ENCODE peak calls at places on chromosomes 6 and 20, in eight cellular contexts. E, H, K, O, A, P, S and F are unnamed samples.

GRCh38 chr6:33761922-33762629 is 15.4 kb upstream of the IP6K3 start:
- DNase-seq in E (no peak), H (no peak), K (peak), O (no peak), A (no peak), P (no peak), S (peak), F (peak)

GRCh38 chr20:48845721-48846306 is 18.0 kb upstream of the PREX1 start:
- DNase-seq in E (no peak), H (no peak), K (no peak), O (peak), A (no peak), P (peak), S (peak), F (peak)

GRCh38 chr6:75563032-75563431 is 38.6 kb upstream of the SENP6 start:
- DNase-seq in E (no peak), H (no peak), K (no peak), O (peak), A (no peak), P (peak), S (no peak), F (peak)

GRCh38 chr20:46715292-46715756 is 5.9 kb downstream of the SLC2A10 start:
- DNase-seq in E (peak), H (peak), K (peak), O (peak), A (peak), P (no peak), S (peak), F (peak)

GRCh38 chr6:91566467-91566866 is 979.6 kb upstream of the MAP3K7 start:
- DNase-seq in E (no peak), H (no peak), K (no peak), O (peak), A (no peak), P (peak), S (no peak), F (no peak)

GRCh38 chr20:3687655-3688054 is 5.8 kb upstream of the ADAM33 start:
- DNase-seq in E (no peak), H (no peak), K (no peak), O (peak), A (no peak), P (peak), S (no peak), F (peak)

GRCh38 chr20:51022803-51023616 is at the start of gene KCNG1:
- DNase-seq in E (no peak), H (peak), K (peak), O (peak), A (no peak), P (peak), S (peak), F (peak)

GRCh38 chr6:122781716-122782115 is 2.2 kb downstream of the FABP7 start:
- DNase-seq in E (no peak), H (no peak), K (no peak), O (no peak), A (no peak), P (no peak), S (no peak), F (no peak)

GRCh38 chr20:44829688-44830087 is 19.3 kb upstream of the RIMS4 start:
- DNase-seq in E (no peak), H (no peak), K (no peak), O (no peak), A (no peak), P (no peak), S (no peak), F (no peak)

GRCh38 chr20:5077761-5078387 is 41.9 kb downstream of the PCNA start:
- DNase-seq in E (no peak), H (no peak), K (no peak), O (no peak), A (no peak), P (no peak), S (no peak), F (no peak)

GRCh38 chr20:48754269-48754668 is 73.5 kb downstream of the PREX1 start:
- DNase-seq in E (no peak), H (no peak), K (no peak), O (no peak), A (no peak), P (no peak), S (no peak), F (no peak)

GRCh38 chr6:169022079-169022478 is 231.6 kb downstream of the THBS2 start:
- DNase-seq in E (no peak), H (no peak), K (no peak), O (no peak), A (peak), P (no peak), S (no peak), F (no peak)

GRCh38 chr6:155186052-155186658 is 77.7 kb upstream of the CLDN20 start:
- DNase-seq in E (no peak), H (no peak), K (no peak), O (peak), A (no peak), P (no peak), S (no peak), F (peak)

GRCh38 chr20:46772901-46773300 is 63.5 kb downstream of the SLC2A10 start:
- DNase-seq in E (no peak), H (no peak), K (no peak), O (no peak), A (no peak), P (no peak), S (no peak), F (no peak)

GRCh38 chr6:148565931-148566663 is 180.7 kb upstream of the UST start:
- DNase-seq in E (no peak), H (no peak), K (peak), O (peak), A (no peak), P (peak), S (peak), F (peak)

GRCh38 chr6:64220776-64221175 is 585.2 kb downstream of the PHF3 start:
- DNase-seq in E (no peak), H (no peak), K (no peak), O (no peak), A (no peak), P (no peak), S (no peak), F (peak)

GRCh38 chr20:13341737-13342393 is 120.8 kb downstream of the ISM1 start:
- DNase-seq in E (no peak), H (no peak), K (no peak), O (no peak), A (no peak), P (no peak), S (peak), F (no peak)

GRCh38 chr20:17868146-17868545 is 100.4 kb downstream of the SNX5 start:
- DNase-seq in E (no peak), H (no peak), K (no peak), O (no peak), A (no peak), P (no peak), S (no peak), F (peak)

GRCh38 chr6:77178821-77179220 is 284.5 kb downstream of the HTR1B start:
- DNase-seq in E (no peak), H (no peak), K (no peak), O (peak), A (no peak), P (peak), S (peak), F (peak)

GRCh38 chr20:561437-562231 is 18.0 kb upstream of the CSNK2A1 start:
- DNase-seq in E (peak), H (peak), K (peak), O (peak), A (no peak), P (peak), S (peak), F (peak)

GRCh38 chr6:124881898-124882579 is 80.2 kb upstream of the RNF217 start:
- DNase-seq in E (no peak), H (no peak), K (no peak), O (peak), A (no peak), P (peak), S (peak), F (peak)

GRCh38 chr20:50722466-50723155 is 8.8 kb upstream of the PARD6B start:
- DNase-seq in E (no peak), H (no peak), K (no peak), O (no peak), A (no peak), P (no peak), S (no peak), F (no peak)

GRCh38 chr6:152118224-152118623 is 310.7 kb downstream of the ESR1 start:
- DNase-seq in E (no peak), H (no peak), K (no peak), O (no peak), A (no peak), P (no peak), S (no peak), F (no peak)
- TF ChIP-seq CTCF in E (no peak), H (no peak), K (no peak), O (no peak), A (no peak), P (no peak), S (no peak), F (no peak)

GRCh38 chr6:83125425-83125824 is 58.0 kb downstream of the DOP1A start:
- DNase-seq in E (no peak), H (no peak), K (no peak), O (no peak), A (no peak), P (no peak), S (no peak), F (no peak)

GRCh38 chr6:83124553-83124952 is 57.1 kb downstream of the DOP1A start:
- DNase-seq in E (no peak), H (no peak), K (no peak), O (no peak), A (no peak), P (no peak), S (no peak), F (no peak)

GRCh38 chr6:83126807-83127206 is 59.3 kb downstream of the DOP1A start:
- DNase-seq in E (no peak), H (no peak), K (no peak), O (no peak), A (no peak), P (no peak), S (no peak), F (no peak)

GRCh38 chr6:83127258-83127657 is 59.8 kb downstream of the DOP1A start:
- DNase-seq in E (no peak), H (no peak), K (no peak), O (no peak), A (no peak), P (no peak), S (no peak), F (no peak)

DNA sequence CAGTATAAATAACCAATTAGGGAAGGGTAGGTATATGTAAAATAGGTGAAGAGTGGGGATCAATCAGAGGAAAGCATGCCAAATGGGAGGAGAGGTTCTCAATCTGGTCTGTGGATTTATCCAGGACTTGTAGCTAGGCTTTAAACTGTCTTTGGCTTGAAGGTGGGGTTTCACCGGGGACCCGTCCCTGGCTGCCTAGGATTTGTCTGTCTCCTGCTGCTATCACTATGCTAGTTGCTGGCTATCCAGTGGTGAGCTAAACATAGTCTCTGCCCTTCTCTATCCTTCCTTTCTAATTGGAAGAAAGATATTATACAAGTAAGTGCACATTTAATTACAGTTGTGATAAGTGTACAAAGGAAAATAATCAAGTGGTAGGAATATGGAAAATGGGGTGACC is 58.8 kb downstream of the DOP1A start:
- DNase-seq in E (no peak), H (no peak), K (no peak), O (no peak), A (no peak), P (no peak), S (no peak), F (no peak)
- H3K4me3 ChIP-seq in E (no peak), H (no peak), K (no peak), O (no peak), A (no peak), P (no peak), S (no peak), F (no peak)

DNA sequence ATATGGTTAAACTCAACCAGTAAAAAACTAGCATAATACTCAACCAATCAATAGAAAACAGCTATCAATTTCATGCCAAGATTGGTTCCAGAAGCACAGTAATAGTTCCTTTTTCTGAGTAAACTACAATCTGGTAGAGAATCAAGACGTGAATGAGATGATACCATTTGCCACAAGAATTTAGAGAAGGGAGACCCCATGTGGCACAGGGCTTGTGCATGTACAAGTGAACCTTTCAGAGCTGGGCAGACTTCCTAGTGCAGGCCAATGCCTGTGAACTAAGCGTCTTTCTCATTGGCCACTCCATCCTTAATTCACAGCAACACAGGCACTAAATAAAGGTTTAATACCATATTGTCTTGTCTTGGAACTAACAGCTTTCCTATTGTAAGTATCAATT is 213.5 kb downstream of the RFPL4B start:
- DNase-seq in E (no peak), H (no peak), K (no peak), O (peak), A (no peak), P (no peak), S (no peak), F (no peak)
- TF ChIP-seq CTCF in E (no peak), H (no peak), K (no peak), O (no peak), A (no peak), P (no peak), S (no peak), F (no peak)

DNA sequence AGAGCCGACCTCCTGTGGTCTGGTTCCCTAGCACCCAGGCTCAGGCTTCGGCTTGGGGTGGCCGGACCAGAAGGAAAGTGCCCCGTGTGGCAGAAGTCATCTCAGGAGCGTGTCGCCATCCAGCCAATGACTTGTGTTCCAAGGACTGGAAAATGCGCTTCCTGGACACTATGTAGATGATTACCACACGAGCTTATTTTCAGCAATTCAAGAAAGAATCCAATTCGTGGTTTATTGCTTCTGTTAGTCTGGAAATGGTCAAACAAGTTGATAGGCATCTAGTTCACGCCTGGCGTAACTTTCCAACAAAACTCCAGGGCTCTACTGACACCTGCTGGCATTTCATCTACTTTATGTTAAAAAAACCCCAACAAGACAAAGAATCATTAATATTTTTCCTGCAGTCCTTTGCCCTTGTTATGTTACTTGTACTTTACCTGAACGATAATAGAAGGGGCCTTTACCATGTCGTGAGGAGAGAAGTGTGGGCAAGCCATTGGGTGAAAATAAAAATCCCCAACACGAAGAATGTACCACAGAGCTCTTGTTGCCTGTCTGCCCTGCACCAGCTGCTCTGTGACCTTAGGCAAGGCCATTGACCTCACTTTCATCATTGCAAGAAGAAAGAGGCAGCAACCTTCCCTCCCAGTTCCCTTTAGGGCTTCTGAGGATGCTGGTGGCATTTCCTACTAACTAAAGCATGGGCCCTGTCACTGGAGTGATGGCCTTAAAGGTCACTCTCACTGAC is 154.7 kb upstream of the LAMP5 start:
- DNase-seq in E (peak), H (peak), K (no peak), O (peak), A (no peak), P (peak), S (peak), F (peak)
- H3K4me3 ChIP-seq in E (no peak), H (no peak), K (no peak), O (no peak), A (no peak), P (no peak), S (no peak), F (no peak)

GRCh38 chr6:19849736-19850135 is 12.6 kb downstream of the ID4 start:
- DNase-seq in E (no peak), H (no peak), K (no peak), O (no peak), A (no peak), P (no peak), S (no peak), F (no peak)

GRCh38 chr6:19851273-19852089 is 14.3 kb downstream of the ID4 start:
- DNase-seq in E (no peak), H (no peak), K (no peak), O (peak), A (no peak), P (peak), S (peak), F (peak)

GRCh38 chr6:19855510-19855909 is 18.3 kb downstream of the ID4 start:
- DNase-seq in E (no peak), H (no peak), K (no peak), O (no peak), A (no peak), P (no peak), S (no peak), F (no peak)

GRCh38 chr6:19849196-19849595 is 12.0 kb downstream of the ID4 start:
- DNase-seq in E (no peak), H (no peak), K (no peak), O (no peak), A (no peak), P (no peak), S (no peak), F (no peak)

DNA sequence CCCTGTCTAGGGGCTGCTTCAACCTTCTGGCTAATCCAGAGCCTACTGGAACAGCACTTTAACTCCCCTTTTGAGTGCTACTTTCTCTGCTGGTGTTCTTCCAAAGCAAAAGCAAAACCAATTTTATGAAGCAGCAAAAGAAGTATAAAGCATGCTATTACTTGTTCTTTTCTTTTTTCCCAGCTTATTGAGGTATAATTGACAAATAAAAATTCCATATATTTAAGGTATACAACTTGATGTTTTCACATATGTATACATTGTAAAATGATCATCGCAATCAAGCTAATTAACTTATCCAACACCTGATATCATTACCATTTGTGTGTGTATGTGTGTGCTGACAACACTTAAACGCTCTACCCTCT is 14.9 kb downstream of the ID4 start:
- DNase-seq in E (no peak), H (no peak), K (no peak), O (no peak), A (no peak), P (no peak), S (no peak), F (no peak)
- TF ChIP-seq CTCF in E (no peak), H (no peak), K (no peak), O (no peak), A (no peak), P (no peak), S (no peak), F (no peak)

DNA sequence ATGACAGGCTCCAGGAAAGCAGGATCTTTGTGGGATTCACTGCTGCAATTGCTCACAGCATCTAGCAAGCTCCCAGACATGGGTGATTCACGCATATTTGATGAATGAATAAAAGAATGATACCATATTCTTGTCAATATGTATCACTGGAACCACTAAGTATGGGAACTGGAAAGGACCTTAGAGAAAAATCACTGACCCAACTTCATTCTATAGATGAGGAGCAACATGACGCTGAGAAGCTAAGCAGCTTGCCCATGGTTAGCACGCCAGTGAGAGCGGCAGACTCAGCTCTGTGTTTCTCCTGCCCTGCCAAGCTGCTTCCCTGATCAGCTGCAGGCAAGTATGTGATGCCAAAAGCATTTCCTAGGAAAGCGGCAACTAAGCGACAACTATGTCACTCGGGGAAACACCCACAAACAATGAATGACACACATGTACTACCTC is 66.8 kb downstream of the PPP1R3G start:
- DNase-seq in E (no peak), H (no peak), K (no peak), O (peak), A (no peak), P (peak), S (peak), F (peak)
- H3K4me3 ChIP-seq in E (no peak), H (no peak), K (no peak), O (no peak), A (no peak), P (no peak), S (no peak), F (peak)